ENCODE peak calls at places on chromosomes 6 and 20, in six cellular contexts. W, X, D, J, V and T are unnamed samples.

GRCh38 chr20:5127859-5128409 is 1.1 kb downstream of the CDS2 start:
- DNase-seq in D (no peak), W (no peak), V (no peak), J (no peak), X (no peak), T (no peak)

GRCh38 chr6:19472168-19472567 is 365.0 kb upstream of the ID4 start:
- DNase-seq in D (no peak), J (no peak), X (no peak), W (peak; percentile 67), V (no peak), T (no peak)

GRCh38 chr6:162056745-162057144 is 670.8 kb downstream of the PRKN start:
- DNase-seq in V (peak; percentile 45), J (peak; percentile 63), D (no peak), X (no peak), W (no peak), T (no peak)

GRCh38 chr6:40349566-40350192 is 237.5 kb downstream of the LRFN2 start:
- DNase-seq in V (no peak), J (no peak), W (no peak), X (no peak), D (peak; percentile 48), T (no peak)

GRCh38 chr20:54075322-54075721 is 4.9 kb upstream of the BCAS1 start:
- DNase-seq in J (no peak), X (no peak), V (no peak), W (no peak), D (no peak), T (no peak)

GRCh38 chr20:41308726-41309413 is 8.7 kb downstream of the ZHX3 start:
- DNase-seq in X (no peak), D (no peak), J (no peak), W (no peak), V (no peak), T (no peak)

GRCh38 chr6:128112494-128112893 is 211.6 kb upstream of the THEMIS start:
- DNase-seq in V (no peak), D (no peak), W (no peak), X (no peak), J (no peak), T (peak; percentile 4)

GRCh38 chr6:130843575-130844320 is 16.5 kb downstream of the SMLR1 start:
- DNase-seq in J (peak; percentile 49), W (no peak), X (no peak), V (no peak), D (no peak), T (peak; percentile 38)

GRCh38 chr6:33931799-33932198 is 128.0 kb upstream of the MLN start:
- DNase-seq in X (no peak), J (no peak), V (no peak), D (no peak), W (no peak), T (no peak)

GRCh38 chr6:24504642-24505586 is 10.1 kb downstream of the ALDH5A1 start:
- DNase-seq in J (no peak), V (no peak), X (no peak), W (peak; percentile 97), D (no peak), T (no peak)

GRCh38 chr6:14784596-14785360 is 461.1 kb upstream of the JARID2 start:
- DNase-seq in X (no peak), D (no peak), W (no peak), V (no peak), J (no peak), T (peak; percentile 19)

GRCh38 chr6:125842091-125842626 is 51.4 kb downstream of the NCOA7 start:
- DNase-seq in J (no peak), W (no peak), D (no peak), X (no peak), V (no peak), T (no peak)

GRCh38 chr20:36439040-36439730 is 102.1 kb upstream of the MYL9 start:
- DNase-seq in J (peak; percentile 78), W (peak; percentile 89), V (peak; percentile 58), X (peak; percentile 80), D (peak; percentile 82), T (peak; percentile 82)

GRCh38 chr20:45508068-45508886 is 7.1 kb downstream of the SPINT3 start:
- DNase-seq in V (no peak), D (no peak), J (no peak), X (no peak), W (peak; percentile 65), T (no peak)

DNA sequence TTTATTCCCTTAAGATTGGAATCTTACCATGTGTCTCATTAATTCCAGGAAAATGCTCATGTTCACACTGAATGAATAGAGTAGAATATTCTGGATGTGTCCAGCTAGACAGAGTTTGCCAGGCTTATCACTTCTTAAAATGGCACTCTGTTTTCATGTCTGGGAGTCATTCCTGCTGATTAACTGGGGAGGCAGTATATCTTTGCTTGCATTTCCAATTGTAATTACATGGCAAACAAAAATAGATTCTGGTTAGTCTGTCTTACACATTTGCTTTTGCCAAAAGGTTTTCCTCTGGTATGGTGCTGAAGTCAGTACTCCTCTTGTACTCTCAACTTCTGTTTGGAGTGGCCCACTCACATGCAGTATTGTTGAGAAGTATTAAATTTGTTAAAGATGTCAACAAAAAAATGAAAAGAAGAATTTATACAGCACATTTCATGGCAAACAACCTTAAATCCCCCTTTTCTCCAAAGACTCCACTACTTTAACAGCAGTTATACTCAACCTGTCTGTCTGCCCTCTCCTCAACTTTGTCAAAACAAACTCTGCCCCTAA is 70.2 kb downstream of the TENT5A start:
- DNase-seq in X (no peak), W (no peak), V (no peak), J (no peak), D (no peak), T (no peak)
- TF ChIP-seq CTCF in X (no peak), W (no peak), V (peak; percentile 22), J (no peak), D (no peak), T (no peak)

GRCh38 chr6:94251878-94252277 is 832.5 kb upstream of the EPHA7 start:
- DNase-seq in D (no peak), J (no peak), W (no peak), V (no peak), X (no peak), T (no peak)

GRCh38 chr6:94254689-94255088 is 835.3 kb upstream of the EPHA7 start:
- DNase-seq in W (no peak), V (no peak), D (no peak), J (peak; percentile 33), X (no peak), T (no peak)
- TF ChIP-seq CTCF in W (no peak), V (peak; percentile 43), D (peak; percentile 68), J (no peak), X (peak; percentile 11), T (no peak)

GRCh38 chr6:88761237-88762031 is 202.0 kb downstream of the RNGTT start:
- DNase-seq in W (no peak), V (no peak), X (no peak), D (no peak), J (no peak), T (peak; percentile 47)
- TF ChIP-seq CTCF in W (no peak), V (no peak), X (peak; percentile 12), D (no peak), J (no peak), T (no peak)

DNA sequence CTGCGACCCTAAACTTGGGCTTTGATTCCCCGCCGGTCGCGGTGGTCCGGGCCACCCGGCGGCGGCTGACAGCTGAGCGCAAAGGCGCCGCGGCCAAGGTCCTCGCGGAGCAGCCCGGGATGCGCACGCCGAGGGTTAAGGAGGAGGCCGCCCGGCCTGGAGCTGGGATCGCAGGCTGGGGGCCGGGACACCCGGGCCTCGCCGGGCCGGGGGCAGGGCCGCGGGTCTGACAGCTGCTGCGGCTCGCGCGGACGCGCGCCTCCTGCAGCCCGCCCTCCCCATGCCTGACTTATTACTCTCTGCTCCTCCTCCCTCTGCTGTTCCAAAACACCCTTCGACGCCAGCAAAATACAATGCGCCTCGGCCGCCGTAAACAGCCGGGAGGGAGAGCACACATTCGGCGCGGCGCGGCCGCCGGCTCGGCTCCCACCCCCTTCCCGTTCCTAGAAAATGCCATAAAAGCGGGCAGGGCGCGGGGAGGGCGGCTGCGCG is 743 bp downstream of the BACH2 start:
- DNase-seq in J (peak; percentile 72), W (peak; percentile 58), X (peak; percentile 84), V (peak; percentile 61), D (peak; percentile 75), T (peak; percentile 63)
- TF ChIP-seq CTCF in J (peak; percentile 2), W (no peak), X (peak; percentile 28), V (peak; percentile 34), D (peak; percentile 39), T (no peak)

DNA sequence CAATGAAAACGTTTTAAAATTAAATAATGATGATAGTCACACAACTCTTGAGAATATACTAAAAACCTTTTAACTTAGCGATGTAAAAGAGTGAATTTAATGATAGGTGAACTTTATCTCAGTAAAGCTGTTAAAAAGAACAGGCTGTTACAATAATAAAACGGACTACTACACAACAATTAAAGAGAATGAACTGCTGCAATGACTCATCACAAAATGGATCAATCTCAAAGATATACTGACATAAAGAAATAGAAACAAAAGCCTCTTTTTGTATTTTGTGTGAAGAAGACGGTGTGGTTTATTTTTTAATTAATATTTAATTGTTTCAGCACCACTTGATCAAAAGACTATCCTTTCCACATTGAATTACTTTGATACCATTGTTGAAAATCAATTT is 352.4 kb upstream of the GJE1 start:
- DNase-seq in X (no peak), W (no peak), V (no peak), D (no peak), J (no peak), T (no peak)
- TF ChIP-seq CTCF in X (no peak), W (no peak), V (no peak), D (no peak), J (no peak), T (no peak)

DNA sequence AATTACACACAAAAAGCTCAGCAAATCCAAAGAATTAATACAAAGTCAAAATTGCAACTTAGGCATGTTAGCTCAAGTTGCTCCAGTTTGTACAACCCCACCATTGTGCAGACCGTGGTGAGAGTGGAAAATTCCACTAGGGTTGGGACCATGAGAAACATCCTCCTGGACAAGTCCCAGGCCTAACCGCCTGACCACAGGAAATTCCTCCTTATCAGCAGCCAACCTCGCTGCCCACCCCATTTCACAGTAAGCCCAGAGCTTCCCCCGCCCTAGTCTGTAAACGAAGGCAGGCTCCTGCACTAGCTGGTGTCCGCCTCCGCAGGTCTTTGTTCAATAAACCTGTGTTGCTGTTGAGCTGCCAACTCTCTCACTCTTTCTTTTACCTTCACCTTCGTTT is 1023.3 kb downstream of the EYS start:
- DNase-seq in J (peak; percentile 6), D (no peak), V (no peak), X (peak; percentile 59), W (no peak), T (no peak)
- TF ChIP-seq CTCF in J (no peak), D (no peak), V (no peak), X (no peak), W (no peak), T (no peak)

DNA sequence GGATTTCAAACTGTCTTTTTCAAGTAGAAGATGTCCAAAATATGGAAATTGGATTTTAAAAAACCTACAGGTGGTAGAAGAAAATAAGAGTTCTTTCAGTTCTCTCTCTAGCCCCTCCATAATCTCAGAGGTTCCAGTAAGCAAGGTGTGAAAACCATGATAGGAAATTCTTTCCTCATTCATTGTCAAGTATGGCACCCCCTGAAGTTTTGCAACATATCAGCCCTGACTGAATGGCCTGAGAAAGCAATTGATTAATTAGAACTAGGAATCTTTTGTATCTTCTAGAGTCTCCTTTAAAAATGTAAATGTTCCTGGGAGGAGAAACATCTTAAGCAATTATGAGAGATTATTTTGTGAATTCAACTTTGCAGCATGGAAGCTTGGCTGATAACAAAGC is 198.7 kb upstream of the STXBP5 start:
- DNase-seq in J (no peak), V (no peak), W (no peak), X (no peak), D (no peak), T (no peak)
- TF ChIP-seq CTCF in J (no peak), V (no peak), W (no peak), X (no peak), D (peak; percentile 22), T (no peak)